ENCODE peak calls at places on chromosomes 2 and 18, in six cellular contexts. N is activated T-cell treated with anti-CD3 and anti-CD28 coated beads for 1 hour; J is CD8-positive, alpha-beta T cell; F is lung; A is NCI-H2171; O is cardiac fibroblast. U is an unnamed sample.

GRCh38 chr2:55175254-55176093 is 56.6 kb downstream of the CLHC1 start:
- DNase-seq in J (no peak), F (no peak), A (peak; percentile 74), O (peak; percentile 85), N (no peak), U (peak; percentile 73)

GRCh38 chr18:21191596-21192307 is 50.3 kb upstream of the GREB1L start:
- DNase-seq in A (peak; percentile 7), O (peak; percentile 78), N (no peak), J (no peak), F (peak; percentile 39), U (peak; percentile 11)

GRCh38 chr2:140506606-140507005 is 1624.2 kb downstream of the LRP1B start:
- DNase-seq in F (no peak), J (no peak), N (no peak), A (no peak), O (peak; percentile 80), U (no peak)

GRCh38 chr2:75543446-75543845 is 17.3 kb downstream of the EVA1A start:
- DNase-seq in N (no peak), J (no peak), O (no peak), A (no peak), F (no peak), U (no peak)

GRCh38 chr2:62794791-62795190 is 89.3 kb downstream of the EHBP1 start:
- DNase-seq in A (peak; percentile 24), F (no peak), O (peak; percentile 59), N (no peak), J (no peak), U (no peak)

GRCh38 chr18:49207373-49207772 is 253.1 kb downstream of the DYM start:
- DNase-seq in J (no peak), F (no peak), A (no peak), O (peak; percentile 52), N (no peak), U (no peak)

GRCh38 chr18:63298393-63299015 is 21.1 kb downstream of the BCL2 start:
- DNase-seq in N (no peak), O (no peak), F (no peak), J (peak; percentile 25), A (no peak), U (no peak)

GRCh38 chr2:204691911-204692510 is 146.7 kb downstream of the PARD3B start:
- DNase-seq in A (peak; percentile 49), O (peak; percentile 97), F (peak; percentile 51), J (no peak), N (no peak), U (peak; percentile 37)

GRCh38 chr2:40039543-40039942 is 260.5 kb upstream of the THUMPD2 start:
- DNase-seq in F (no peak), A (no peak), J (no peak), N (no peak), O (no peak), U (no peak)

GRCh38 chr2:239025081-239025801 is 177.4 kb downstream of the TWIST2 start:
- DNase-seq in A (no peak), N (no peak), J (no peak), F (no peak), O (peak; percentile 67), U (no peak)

GRCh38 chr18:63195410-63196159 is 124.0 kb downstream of the BCL2 start:
- DNase-seq in O (no peak), J (no peak), A (no peak), F (no peak), N (no peak), U (no peak)